ENCODE peak calls at places on chromosome 14, in nine cellular contexts. One of them, this sample, is unnamed.

GRCh38 chr14:90168425-90169105 is 87.8 kb upstream of the PSMC1 start:
- DNase-seq in A549: no peak
- DNase-seq in lung: no peak
- DNase-seq in caudate nucleus: no peak
- DNase-seq in effector memory CD4-positive, alpha-beta T cell: no peak
- DNase-seq in stomach: no peak
- DNase-seq in H9: no peak
- DNase-seq in AG04450: no peak
- DNase-seq in cardiac muscle cell: peak; percentile 37
- DNase-seq in this sample: no peak

GRCh38 chr14:70901218-70901772 is 6.0 kb upstream of the PCNX1 start:
- DNase-seq in caudate nucleus: no peak
- DNase-seq in stomach: no peak
- DNase-seq in cardiac muscle cell: peak; percentile 51
- DNase-seq in AG04450: no peak
- DNase-seq in effector memory CD4-positive, alpha-beta T cell: no peak
- DNase-seq in lung: no peak
- DNase-seq in H9: no peak
- DNase-seq in A549: no peak
- DNase-seq in this sample: no peak

GRCh38 chr14:101008631-101009336 is 105.3 kb upstream of the RTL1 start:
- DNase-seq in lung: no peak
- DNase-seq in stomach: no peak
- DNase-seq in cardiac muscle cell: no peak
- DNase-seq in caudate nucleus: no peak
- DNase-seq in H9: no peak
- DNase-seq in effector memory CD4-positive, alpha-beta T cell: no peak
- DNase-seq in A549: no peak
- DNase-seq in AG04450: no peak
- DNase-seq in this sample: no peak

GRCh38 chr14:56709201-56709600 is 101.1 kb downstream of the OTX2 start:
- DNase-seq in caudate nucleus: no peak
- DNase-seq in effector memory CD4-positive, alpha-beta T cell: no peak
- DNase-seq in lung: no peak
- DNase-seq in stomach: no peak
- DNase-seq in cardiac muscle cell: no peak
- DNase-seq in A549: no peak
- DNase-seq in AG04450: no peak
- DNase-seq in H9: no peak
- DNase-seq in this sample: no peak

GRCh38 chr14:34971801-34972200 is 11.0 kb upstream of the SRP54 start:
- DNase-seq in stomach: no peak
- DNase-seq in H9: no peak
- DNase-seq in lung: no peak
- DNase-seq in cardiac muscle cell: no peak
- DNase-seq in A549: no peak
- DNase-seq in effector memory CD4-positive, alpha-beta T cell: no peak
- DNase-seq in caudate nucleus: no peak
- DNase-seq in AG04450: no peak
- DNase-seq in this sample: no peak

GRCh38 chr14:62667515-62667914 is 377.7 kb downstream of the KCNH5 start:
- DNase-seq in effector memory CD4-positive, alpha-beta T cell: no peak
- DNase-seq in H9: no peak
- DNase-seq in caudate nucleus: no peak
- DNase-seq in AG04450: no peak
- DNase-seq in lung: no peak
- DNase-seq in stomach: no peak
- DNase-seq in cardiac muscle cell: peak; percentile 1
- DNase-seq in A549: peak; percentile 7
- DNase-seq in this sample: no peak

GRCh38 chr14:79842270-79842669 is 369.0 kb downstream of the DIO2 start:
- DNase-seq in effector memory CD4-positive, alpha-beta T cell: no peak
- DNase-seq in lung: no peak
- DNase-seq in caudate nucleus: no peak
- DNase-seq in H9: no peak
- DNase-seq in stomach: no peak
- DNase-seq in A549: peak; percentile 20
- DNase-seq in AG04450: peak; percentile 15
- DNase-seq in cardiac muscle cell: peak; percentile 69
- DNase-seq in this sample: peak; percentile 60

GRCh38 chr14:29716150-29716549 is 211.5 kb downstream of the PRKD1 start:
- DNase-seq in caudate nucleus: no peak
- DNase-seq in AG04450: peak; percentile 11
- DNase-seq in effector memory CD4-positive, alpha-beta T cell: no peak
- DNase-seq in stomach: no peak
- DNase-seq in cardiac muscle cell: peak; percentile 54
- DNase-seq in A549: no peak
- DNase-seq in H9: no peak
- DNase-seq in lung: no peak
- DNase-seq in this sample: no peak

GRCh38 chr14:37143500-37143874 is 28.9 kb downstream of the SLC25A21 start:
- DNase-seq in A549: no peak
- DNase-seq in H9: no peak
- DNase-seq in effector memory CD4-positive, alpha-beta T cell: no peak
- DNase-seq in AG04450: no peak
- DNase-seq in caudate nucleus: no peak
- DNase-seq in lung: no peak
- DNase-seq in cardiac muscle cell: no peak
- DNase-seq in stomach: no peak
- DNase-seq in this sample: no peak

GRCh38 chr14:103698380-103699260 is 16.6 kb downstream of the XRCC3 start:
- DNase-seq in stomach: peak; percentile 92
- DNase-seq in caudate nucleus: no peak
- DNase-seq in lung: no peak
- DNase-seq in cardiac muscle cell: no peak
- DNase-seq in A549: no peak
- DNase-seq in effector memory CD4-positive, alpha-beta T cell: no peak
- DNase-seq in AG04450: no peak
- DNase-seq in H9: no peak
- DNase-seq in this sample: peak; percentile 15

GRCh38 chr14:33922125-33922524 is 28.7 kb downstream of the EGLN3 start:
- DNase-seq in stomach: no peak
- DNase-seq in A549: no peak
- DNase-seq in caudate nucleus: no peak
- DNase-seq in H9: no peak
- DNase-seq in lung: no peak
- DNase-seq in AG04450: no peak
- DNase-seq in cardiac muscle cell: peak; percentile 20
- DNase-seq in effector memory CD4-positive, alpha-beta T cell: no peak
- DNase-seq in this sample: no peak

GRCh38 chr14:98623806-98624430 is 648.1 kb downstream of the BCL11B start:
- DNase-seq in A549: no peak
- DNase-seq in AG04450: no peak
- DNase-seq in caudate nucleus: no peak
- DNase-seq in effector memory CD4-positive, alpha-beta T cell: no peak
- DNase-seq in lung: peak; percentile 10
- DNase-seq in cardiac muscle cell: no peak
- DNase-seq in stomach: no peak
- DNase-seq in H9: no peak
- DNase-seq in this sample: no peak

GRCh38 chr14:72617391-72618011 is 276.4 kb downstream of the DPF3 start:
- DNase-seq in lung: no peak
- DNase-seq in effector memory CD4-positive, alpha-beta T cell: no peak
- DNase-seq in A549: no peak
- DNase-seq in stomach: no peak
- DNase-seq in caudate nucleus: no peak
- DNase-seq in AG04450: no peak
- DNase-seq in H9: no peak
- DNase-seq in cardiac muscle cell: peak; percentile 14
- DNase-seq in this sample: no peak

DNA sequence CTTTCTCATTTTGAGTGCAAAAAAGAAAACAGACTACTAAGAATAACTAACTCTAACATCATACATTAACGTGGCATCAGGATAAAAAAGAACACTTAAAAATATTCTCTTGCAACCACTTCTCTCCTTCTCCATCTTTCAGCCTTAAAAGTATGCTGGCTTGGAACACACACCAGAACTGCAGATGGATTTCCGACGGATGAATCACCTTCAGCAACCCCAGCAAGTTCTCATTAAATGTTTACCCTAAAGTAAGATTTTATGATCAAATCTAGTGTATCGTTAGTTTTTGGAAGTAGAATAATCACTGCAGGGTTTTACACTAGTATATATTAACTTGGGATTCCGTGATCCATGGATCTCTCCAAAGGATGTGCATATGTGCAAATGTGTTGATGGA is 1.2 kb downstream of the NEK9 start:
- DNase-seq in AG04450: no peak
- DNase-seq in stomach: no peak
- DNase-seq in lung: no peak
- DNase-seq in H9: no peak
- DNase-seq in A549: peak; percentile 22
- DNase-seq in cardiac muscle cell: peak; percentile 75
- DNase-seq in caudate nucleus: no peak
- DNase-seq in effector memory CD4-positive, alpha-beta T cell: no peak
- DNase-seq in this sample: no peak
- H3K27ac ChIP-seq in AG04450: peak overlapping the region; percentile 47
- H3K27ac ChIP-seq in stomach: no peak overlapping the region
- H3K27ac ChIP-seq in lung: no peak overlapping the region
- H3K27ac ChIP-seq in H9: no peak overlapping the region
- H3K27ac ChIP-seq in A549: peak overlapping the region; percentile 95
- H3K27ac ChIP-seq in cardiac muscle cell: no peak overlapping the region
- H3K27ac ChIP-seq in caudate nucleus: no peak overlapping the region
- H3K27ac ChIP-seq in effector memory CD4-positive, alpha-beta T cell: peak overlapping the region; percentile 91
- H3K27ac ChIP-seq in this sample: peak overlapping the region; percentile 93

DNA sequence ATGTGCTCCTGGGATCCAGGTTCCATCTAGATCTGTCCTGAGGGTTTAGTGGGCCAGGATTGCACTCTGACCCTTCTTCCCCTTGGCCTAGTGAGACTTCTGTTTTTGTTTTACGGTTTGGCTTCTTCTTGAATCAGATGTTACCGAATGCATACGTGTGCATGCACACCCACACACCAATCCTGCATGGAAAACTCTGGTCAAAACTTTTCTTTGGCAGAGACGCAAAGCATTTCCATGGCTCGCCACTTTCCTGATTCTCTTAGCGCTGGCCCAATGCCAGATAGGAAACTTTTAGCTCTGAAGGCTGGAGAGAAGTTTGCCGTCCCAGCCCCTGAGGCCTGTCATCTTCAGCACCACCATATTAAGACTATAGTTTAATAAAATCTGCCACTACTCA is 67.4 kb upstream of the ACTN1 start:
- DNase-seq in stomach: peak; percentile 54
- DNase-seq in cardiac muscle cell: peak; percentile 94
- DNase-seq in AG04450: no peak
- DNase-seq in H9: no peak
- DNase-seq in A549: no peak
- DNase-seq in effector memory CD4-positive, alpha-beta T cell: no peak
- DNase-seq in lung: peak; percentile 44
- DNase-seq in caudate nucleus: no peak
- DNase-seq in this sample: no peak
- H3K27ac ChIP-seq in stomach: peak overlapping the region; percentile 23
- H3K27ac ChIP-seq in cardiac muscle cell: peak overlapping the region; percentile 32
- H3K27ac ChIP-seq in AG04450: peak overlapping the region; percentile 87
- H3K27ac ChIP-seq in H9: no peak overlapping the region
- H3K27ac ChIP-seq in A549: no peak overlapping the region
- H3K27ac ChIP-seq in effector memory CD4-positive, alpha-beta T cell: no peak overlapping the region
- H3K27ac ChIP-seq in lung: peak overlapping the region; percentile 27
- H3K27ac ChIP-seq in caudate nucleus: peak overlapping the region; percentile 55
- H3K27ac ChIP-seq in this sample: peak overlapping the region; percentile 73

GRCh38 chr14:50929506-50929905 is 14.8 kb downstream of the PYGL start:
- DNase-seq in effector memory CD4-positive, alpha-beta T cell: no peak
- DNase-seq in A549: no peak
- DNase-seq in cardiac muscle cell: no peak
- DNase-seq in caudate nucleus: no peak
- DNase-seq in H9: no peak
- DNase-seq in stomach: no peak
- DNase-seq in lung: no peak
- DNase-seq in AG04450: no peak
- DNase-seq in this sample: no peak

GRCh38 chr14:50932159-50932558 is 12.1 kb downstream of the PYGL start:
- DNase-seq in cardiac muscle cell: no peak
- DNase-seq in stomach: no peak
- DNase-seq in effector memory CD4-positive, alpha-beta T cell: no peak
- DNase-seq in caudate nucleus: no peak
- DNase-seq in lung: no peak
- DNase-seq in AG04450: no peak
- DNase-seq in H9: no peak
- DNase-seq in A549: no peak
- DNase-seq in this sample: no peak

GRCh38 chr14:50935126-50936090 is 8.9 kb downstream of the PYGL start:
- DNase-seq in H9: no peak
- DNase-seq in cardiac muscle cell: no peak
- DNase-seq in AG04450: no peak
- DNase-seq in caudate nucleus: no peak
- DNase-seq in lung: no peak
- DNase-seq in A549: no peak
- DNase-seq in stomach: no peak
- DNase-seq in effector memory CD4-positive, alpha-beta T cell: no peak
- DNase-seq in this sample: no peak

GRCh38 chr14:50936882-50937281 is 7.4 kb downstream of the PYGL start:
- DNase-seq in H9: no peak
- DNase-seq in effector memory CD4-positive, alpha-beta T cell: no peak
- DNase-seq in stomach: no peak
- DNase-seq in AG04450: no peak
- DNase-seq in cardiac muscle cell: no peak
- DNase-seq in lung: no peak
- DNase-seq in A549: no peak
- DNase-seq in caudate nucleus: no peak
- DNase-seq in this sample: no peak

DNA sequence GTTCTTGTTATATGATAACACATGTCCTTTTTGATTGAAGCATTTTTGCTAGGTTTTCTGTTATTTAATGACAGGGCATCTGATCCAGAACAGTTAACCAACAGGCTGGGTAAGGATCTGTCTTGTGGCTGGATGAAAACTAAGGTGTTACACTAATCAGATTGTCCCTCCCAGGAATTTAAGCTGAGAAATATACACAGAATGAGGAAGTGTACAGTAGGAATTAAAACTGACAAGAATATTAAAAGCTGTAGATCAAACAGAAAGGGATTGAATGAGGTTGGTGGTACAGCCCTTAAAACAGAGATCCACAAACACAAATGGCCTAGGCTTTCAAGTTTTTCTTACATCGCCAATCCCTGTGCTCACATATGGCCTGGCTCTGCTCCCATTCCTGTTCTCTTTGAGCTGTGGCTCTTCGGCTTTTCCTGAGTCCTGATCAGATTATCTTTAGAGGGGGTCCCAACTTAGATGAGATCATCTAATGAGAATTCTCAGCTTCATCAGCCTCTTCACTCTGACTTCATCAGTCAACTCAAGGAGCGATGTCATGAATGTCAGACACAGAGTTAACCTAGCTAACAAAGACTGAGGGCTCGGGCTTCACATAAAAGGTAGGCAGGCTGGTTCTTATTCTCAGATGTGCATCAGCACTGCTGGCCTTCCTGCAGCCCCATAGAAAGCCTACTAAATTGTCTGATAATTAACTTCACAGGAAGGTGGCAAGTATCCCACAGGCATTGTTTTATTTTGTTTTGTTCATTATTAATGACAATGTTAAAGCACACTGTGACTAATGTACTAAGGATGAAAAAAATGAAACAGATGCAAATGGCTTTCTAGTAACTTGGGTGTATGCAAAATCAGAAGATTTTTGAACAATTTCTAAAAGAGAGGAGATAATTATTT is 11.4 kb downstream of the PYGL start:
- DNase-seq in stomach: no peak
- DNase-seq in AG04450: no peak
- DNase-seq in lung: no peak
- DNase-seq in caudate nucleus: no peak
- DNase-seq in A549: no peak
- DNase-seq in cardiac muscle cell: no peak
- DNase-seq in effector memory CD4-positive, alpha-beta T cell: no peak
- DNase-seq in H9: no peak
- DNase-seq in this sample: no peak
- H3K27ac ChIP-seq in stomach: no peak overlapping the region
- H3K27ac ChIP-seq in AG04450: no peak overlapping the region
- H3K27ac ChIP-seq in lung: no peak overlapping the region
- H3K27ac ChIP-seq in caudate nucleus: no peak overlapping the region
- H3K27ac ChIP-seq in A549: no peak overlapping the region
- H3K27ac ChIP-seq in cardiac muscle cell: no peak overlapping the region
- H3K27ac ChIP-seq in effector memory CD4-positive, alpha-beta T cell: no peak overlapping the region
- H3K27ac ChIP-seq in H9: no peak overlapping the region
- H3K27ac ChIP-seq in this sample: no peak overlapping the region

GRCh38 chr14:23443881-23444280 is 8.4 kb upstream of the MYH7 start:
- DNase-seq in AG04450: no peak
- DNase-seq in H9: no peak
- DNase-seq in stomach: no peak
- DNase-seq in caudate nucleus: no peak
- DNase-seq in lung: no peak
- DNase-seq in A549: no peak
- DNase-seq in effector memory CD4-positive, alpha-beta T cell: no peak
- DNase-seq in cardiac muscle cell: no peak
- DNase-seq in this sample: no peak
- H3K27ac ChIP-seq in AG04450: no peak overlapping the region
- H3K27ac ChIP-seq in H9: no peak overlapping the region
- H3K27ac ChIP-seq in stomach: no peak overlapping the region
- H3K27ac ChIP-seq in caudate nucleus: no peak overlapping the region
- H3K27ac ChIP-seq in lung: no peak overlapping the region
- H3K27ac ChIP-seq in A549: no peak overlapping the region
- H3K27ac ChIP-seq in effector memory CD4-positive, alpha-beta T cell: no peak overlapping the region
- H3K27ac ChIP-seq in cardiac muscle cell: peak overlapping the region; percentile 100
- H3K27ac ChIP-seq in this sample: peak overlapping the region; percentile 83